ENCODE peak calls at places on chromosomes 12 and 14, in five cellular contexts. One of them, this sample, is unnamed. For H3K27me3, the result is how much of the 10 kb centered on the place peaks cover.

GRCh38 chr12:4539167-4539870 is 629 bp downstream of the RAD51AP1 start:
- DNase-seq in spleen: no peak
- DNase-seq in CD4-positive, alpha-beta memory T cell: no peak
- DNase-seq in breast epithelium: no peak
- DNase-seq in psoas muscle: no peak
- DNase-seq in this sample: no peak

GRCh38 chr12:47636908-47637780 is 68.7 kb downstream of the RPAP3 start:
- DNase-seq in CD4-positive, alpha-beta memory T cell: peak
- DNase-seq in psoas muscle: no peak
- DNase-seq in breast epithelium: no peak
- DNase-seq in spleen: peak
- DNase-seq in this sample: no peak

GRCh38 chr14:50501642-50502041 is 30.7 kb downstream of the MAP4K5 start:
- DNase-seq in spleen: no peak
- DNase-seq in psoas muscle: no peak
- DNase-seq in breast epithelium: no peak
- DNase-seq in CD4-positive, alpha-beta memory T cell: no peak
- DNase-seq in this sample: no peak

GRCh38 chr12:82998509-82998908 is 311.8 kb downstream of the TMTC2 start:
- DNase-seq in breast epithelium: no peak
- DNase-seq in CD4-positive, alpha-beta memory T cell: no peak
- DNase-seq in spleen: no peak
- DNase-seq in psoas muscle: no peak
- DNase-seq in this sample: no peak

GRCh38 chr14:53955671-53956426 is 776 bp downstream of the BMP4 start:
- DNase-seq in psoas muscle: peak
- DNase-seq in spleen: peak
- DNase-seq in CD4-positive, alpha-beta memory T cell: no peak
- DNase-seq in breast epithelium: peak
- DNase-seq in this sample: no peak

GRCh38 chr12:47733142-47733541 is 7.9 kb upstream of the ENDOU start:
- DNase-seq in breast epithelium: no peak
- DNase-seq in CD4-positive, alpha-beta memory T cell: no peak
- DNase-seq in psoas muscle: no peak
- DNase-seq in spleen: no peak
- DNase-seq in this sample: no peak

GRCh38 chr12:22672951-22673350 is 48.0 kb downstream of the ETNK1 start:
- DNase-seq in CD4-positive, alpha-beta memory T cell: no peak
- DNase-seq in psoas muscle: no peak
- DNase-seq in breast epithelium: no peak
- DNase-seq in spleen: no peak
- DNase-seq in this sample: no peak

GRCh38 chr12:124713041-124713435 is 145.6 kb upstream of the NCOR2 start:
- DNase-seq in CD4-positive, alpha-beta memory T cell: no peak
- DNase-seq in psoas muscle: peak
- DNase-seq in spleen: peak
- DNase-seq in breast epithelium: no peak
- DNase-seq in this sample: no peak

GRCh38 chr14:95261616-95262510 is 57.8 kb downstream of the CLMN start:
- DNase-seq in CD4-positive, alpha-beta memory T cell: no peak
- DNase-seq in spleen: no peak
- DNase-seq in psoas muscle: no peak
- DNase-seq in breast epithelium: peak
- DNase-seq in this sample: no peak

GRCh38 chr12:82746668-82747067 is 60.0 kb downstream of the TMTC2 start:
- DNase-seq in breast epithelium: no peak
- DNase-seq in spleen: no peak
- DNase-seq in psoas muscle: no peak
- DNase-seq in CD4-positive, alpha-beta memory T cell: no peak
- DNase-seq in this sample: no peak

GRCh38 chr14:80956105-80956504 is 684 bp downstream of the TSHR start:
- DNase-seq in CD4-positive, alpha-beta memory T cell: no peak
- DNase-seq in psoas muscle: no peak
- DNase-seq in spleen: no peak
- DNase-seq in breast epithelium: no peak
- DNase-seq in this sample: no peak

GRCh38 chr14:93648440-93649168 is 139.7 kb downstream of the PRIMA1 start:
- DNase-seq in CD4-positive, alpha-beta memory T cell: no peak
- DNase-seq in spleen: no peak
- DNase-seq in psoas muscle: no peak
- DNase-seq in breast epithelium: no peak
- DNase-seq in this sample: no peak

GRCh38 chr14:30708157-30708556 is 86.0 kb downstream of the SCFD1 start:
- DNase-seq in spleen: no peak
- DNase-seq in breast epithelium: no peak
- DNase-seq in psoas muscle: no peak
- DNase-seq in CD4-positive, alpha-beta memory T cell: no peak
- DNase-seq in this sample: no peak

GRCh38 chr14:53670701-53671100 is 285.9 kb downstream of the BMP4 start:
- DNase-seq in CD4-positive, alpha-beta memory T cell: no peak
- DNase-seq in breast epithelium: no peak
- DNase-seq in psoas muscle: no peak
- DNase-seq in spleen: no peak
- DNase-seq in this sample: no peak

GRCh38 chr14:39368261-39368959 is 63.8 kb downstream of the FBXO33 start:
- DNase-seq in spleen: no peak
- DNase-seq in psoas muscle: peak
- DNase-seq in breast epithelium: no peak
- DNase-seq in CD4-positive, alpha-beta memory T cell: peak
- DNase-seq in this sample: no peak

GRCh38 chr12:32183646-32184045 is 77.0 kb downstream of the BICD1 start:
- DNase-seq in breast epithelium: no peak
- DNase-seq in spleen: no peak
- DNase-seq in psoas muscle: no peak
- DNase-seq in CD4-positive, alpha-beta memory T cell: no peak
- DNase-seq in this sample: no peak

GRCh38 chr14:95095991-95096390 is 61.3 kb downstream of the DICER1 start:
- DNase-seq in psoas muscle: no peak
- DNase-seq in breast epithelium: no peak
- DNase-seq in spleen: no peak
- DNase-seq in CD4-positive, alpha-beta memory T cell: no peak
- DNase-seq in this sample: no peak

GRCh38 chr14:61151276-61151675 is 129.9 kb downstream of the TMEM30B start:
- DNase-seq in CD4-positive, alpha-beta memory T cell: no peak
- DNase-seq in psoas muscle: no peak
- DNase-seq in spleen: no peak
- DNase-seq in breast epithelium: no peak
- DNase-seq in this sample: peak

GRCh38 chr14:75125617-75126016 is 1.2 kb downstream of the NEK9 start:
- DNase-seq in spleen: no peak
- DNase-seq in CD4-positive, alpha-beta memory T cell: no peak
- DNase-seq in psoas muscle: no peak
- DNase-seq in breast epithelium: no peak
- DNase-seq in this sample: no peak

GRCh38 chr14:99195602-99196309 is 76.2 kb downstream of the BCL11B start:
- DNase-seq in spleen: peak
- DNase-seq in breast epithelium: no peak
- DNase-seq in CD4-positive, alpha-beta memory T cell: no peak
- DNase-seq in psoas muscle: no peak
- DNase-seq in this sample: no peak

GRCh38 chr12:10189653-10190052 is 10.8 kb downstream of the TMEM52B start:
- DNase-seq in spleen: no peak
- DNase-seq in psoas muscle: peak
- DNase-seq in CD4-positive, alpha-beta memory T cell: no peak
- DNase-seq in breast epithelium: peak
- DNase-seq in this sample: no peak

GRCh38 chr14:95362180-95362494 is 42.4 kb upstream of the CLMN start:
- DNase-seq in psoas muscle: no peak
- DNase-seq in breast epithelium: peak
- DNase-seq in CD4-positive, alpha-beta memory T cell: no peak
- DNase-seq in spleen: no peak
- DNase-seq in this sample: no peak

GRCh38 chr14:93114713-93115068 is 1.0 kb downstream of the ITPK1 start:
- DNase-seq in breast epithelium: no peak
- DNase-seq in psoas muscle: peak
- DNase-seq in CD4-positive, alpha-beta memory T cell: no peak
- DNase-seq in spleen: peak
- DNase-seq in this sample: no peak

GRCh38 chr12:93946542-93947150 is 201.7 kb upstream of the PLXNC1 start:
- DNase-seq in CD4-positive, alpha-beta memory T cell: no peak
- DNase-seq in spleen: no peak
- DNase-seq in breast epithelium: no peak
- DNase-seq in psoas muscle: no peak
- DNase-seq in this sample: no peak

GRCh38 chr12:104219908-104220404 is 4.4 kb downstream of the TXNRD1 start:
- DNase-seq in psoas muscle: no peak
- DNase-seq in breast epithelium: no peak
- DNase-seq in CD4-positive, alpha-beta memory T cell: peak
- DNase-seq in spleen: no peak
- DNase-seq in this sample: peak

GRCh38 chr12:88946377-88946997 is 366.2 kb upstream of the KITLG start:
- DNase-seq in psoas muscle: no peak
- DNase-seq in CD4-positive, alpha-beta memory T cell: no peak
- DNase-seq in spleen: no peak
- DNase-seq in breast epithelium: no peak
- DNase-seq in this sample: no peak

GRCh38 chr12:95790025-95790911 is at the start of gene NTN4:
- DNase-seq in spleen: peak
- DNase-seq in psoas muscle: peak
- DNase-seq in CD4-positive, alpha-beta memory T cell: peak
- DNase-seq in breast epithelium: peak
- DNase-seq in this sample: no peak

GRCh38 chr12:12922191-12922616 is 29.8 kb downstream of the GPRC5D start:
- DNase-seq in breast epithelium: no peak
- DNase-seq in CD4-positive, alpha-beta memory T cell: no peak
- DNase-seq in psoas muscle: peak
- DNase-seq in spleen: no peak
- DNase-seq in this sample: no peak

GRCh38 chr12:75480469-75480949 is at the start of gene GLIPR1:
- DNase-seq in psoas muscle: peak
- DNase-seq in CD4-positive, alpha-beta memory T cell: peak
- DNase-seq in spleen: peak
- DNase-seq in breast epithelium: peak
- DNase-seq in this sample: peak

GRCh38 chr12:57815177-57816000 is 3.1 kb downstream of the AVIL start:
- DNase-seq in breast epithelium: no peak
- DNase-seq in CD4-positive, alpha-beta memory T cell: no peak
- DNase-seq in psoas muscle: no peak
- DNase-seq in spleen: peak
- DNase-seq in this sample: no peak

GRCh38 chr12:6701078-6701768 is 608 bp upstream of the PIANP start:
- DNase-seq in breast epithelium: no peak
- DNase-seq in spleen: peak
- DNase-seq in psoas muscle: no peak
- DNase-seq in CD4-positive, alpha-beta memory T cell: no peak
- DNase-seq in this sample: no peak
- H3K27me3 ChIP-seq in breast epithelium: under half
- H3K27me3 ChIP-seq in spleen: half or more
- H3K27me3 ChIP-seq in psoas muscle: under half
- H3K27me3 ChIP-seq in CD4-positive, alpha-beta memory T cell: under half
- H3K27me3 ChIP-seq in this sample: under half

GRCh38 chr12:68177562-68177961 is 18.0 kb upstream of the IFNG start:
- DNase-seq in breast epithelium: no peak
- DNase-seq in CD4-positive, alpha-beta memory T cell: no peak
- DNase-seq in psoas muscle: no peak
- DNase-seq in spleen: no peak
- DNase-seq in this sample: no peak
- H3K27me3 ChIP-seq in breast epithelium: under half
- H3K27me3 ChIP-seq in CD4-positive, alpha-beta memory T cell: under half
- H3K27me3 ChIP-seq in psoas muscle: under half
- H3K27me3 ChIP-seq in spleen: under half
- H3K27me3 ChIP-seq in this sample: under half

GRCh38 chr12:50052544-50052943 is 4.9 kb upstream of the ASIC1 start:
- DNase-seq in psoas muscle: no peak
- DNase-seq in breast epithelium: no peak
- DNase-seq in spleen: no peak
- DNase-seq in CD4-positive, alpha-beta memory T cell: no peak
- DNase-seq in this sample: no peak
- H3K27me3 ChIP-seq in psoas muscle: under half
- H3K27me3 ChIP-seq in breast epithelium: under half
- H3K27me3 ChIP-seq in spleen: under half
- H3K27me3 ChIP-seq in CD4-positive, alpha-beta memory T cell: under half
- H3K27me3 ChIP-seq in this sample: under half

DNA sequence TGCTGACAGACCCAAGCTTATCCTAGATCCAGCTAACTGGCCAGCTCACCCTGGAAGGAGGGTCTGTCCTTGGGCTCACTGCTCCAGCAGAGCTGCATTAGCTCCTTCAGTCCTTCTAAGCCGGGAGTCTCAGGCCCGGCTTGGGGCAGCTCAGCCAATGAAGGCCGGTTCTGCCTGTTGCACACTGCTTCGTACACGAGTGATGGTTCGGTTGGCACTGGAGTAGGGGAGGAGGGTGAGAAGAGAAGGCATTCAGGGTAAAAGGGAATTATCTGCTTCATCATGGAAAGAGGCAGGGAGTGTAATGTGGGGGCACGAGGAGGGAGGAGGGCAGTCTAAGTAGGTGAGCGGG is 2.0 kb downstream of the RIPK3 start:
- DNase-seq in CD4-positive, alpha-beta memory T cell: no peak
- DNase-seq in spleen: no peak
- DNase-seq in psoas muscle: no peak
- DNase-seq in breast epithelium: no peak
- DNase-seq in this sample: no peak
- H3K27me3 ChIP-seq in CD4-positive, alpha-beta memory T cell: under half
- H3K27me3 ChIP-seq in spleen: under half
- H3K27me3 ChIP-seq in psoas muscle: under half
- H3K27me3 ChIP-seq in breast epithelium: under half
- H3K27me3 ChIP-seq in this sample: under half

DNA sequence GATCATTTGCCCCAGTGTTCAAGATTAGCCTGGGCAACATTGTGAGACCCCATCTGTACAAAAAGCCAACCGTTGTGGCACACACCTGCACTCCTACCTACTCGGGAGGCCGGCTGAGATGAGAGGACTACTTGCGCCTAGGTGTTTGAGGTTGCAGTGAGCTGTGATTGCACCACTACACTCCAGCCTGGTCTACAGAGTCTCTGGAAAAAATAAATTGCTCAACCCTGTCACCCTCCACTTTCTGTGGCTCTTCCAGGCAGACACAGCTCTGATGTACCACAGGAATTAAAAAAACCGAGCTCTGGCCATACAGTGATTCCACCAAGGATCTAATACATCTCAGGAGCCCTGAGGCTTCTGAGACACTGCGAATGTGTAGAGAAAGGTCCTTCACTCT is 14.4 kb downstream of the TIMELESS start:
- DNase-seq in breast epithelium: no peak
- DNase-seq in CD4-positive, alpha-beta memory T cell: no peak
- DNase-seq in psoas muscle: no peak
- DNase-seq in spleen: no peak
- DNase-seq in this sample: no peak
- H3K27me3 ChIP-seq in breast epithelium: under half
- H3K27me3 ChIP-seq in CD4-positive, alpha-beta memory T cell: under half
- H3K27me3 ChIP-seq in psoas muscle: under half
- H3K27me3 ChIP-seq in spleen: under half
- H3K27me3 ChIP-seq in this sample: under half

GRCh38 chr14:90505531-90505930 is 108.7 kb downstream of the CALM1 start:
- DNase-seq in breast epithelium: no peak
- DNase-seq in CD4-positive, alpha-beta memory T cell: no peak
- DNase-seq in spleen: peak
- DNase-seq in psoas muscle: no peak
- DNase-seq in this sample: no peak
- H3K27me3 ChIP-seq in breast epithelium: under half
- H3K27me3 ChIP-seq in CD4-positive, alpha-beta memory T cell: under half
- H3K27me3 ChIP-seq in spleen: under half
- H3K27me3 ChIP-seq in psoas muscle: under half
- H3K27me3 ChIP-seq in this sample: under half